ENCODE peak calls at places on chromosomes 1 and 21, in nine cellular contexts. E, C, G, X, O, P, W, M and D are unnamed samples. For H3K9me2, the result is how much of the 10 kb centered on the place peaks cover.

GRCh38 chr1:29218223-29218622 is 12.5 kb downstream of the MECR start:
- DNase-seq in E (peak), C (no peak), G (no peak), X (no peak), O (no peak), P (no peak), W (no peak), M (no peak), D (no peak)

GRCh38 chr1:55064071-55064581 is 24.8 kb downstream of the PCSK9 start:
- DNase-seq in E (peak), C (peak), G (peak), X (peak), O (peak), P (no peak), W (no peak), M (peak), D (peak)

GRCh38 chr1:55490556-55490955 is 275.4 kb upstream of the USP24 start:
- DNase-seq in E (peak), C (no peak), G (no peak), X (no peak), O (no peak), P (peak), W (no peak), M (no peak), D (no peak)

GRCh38 chr1:116855788-116856187 is 53.9 kb upstream of the PTGFRN start:
- DNase-seq in E (peak), C (no peak), G (no peak), X (peak), O (no peak), P (no peak), W (no peak), M (no peak), D (no peak)

GRCh38 chr1:225963735-225964530 is 22.9 kb upstream of the LEFTY2 start:
- DNase-seq in E (no peak), C (no peak), G (no peak), X (no peak), O (no peak), P (peak), W (no peak), M (no peak), D (no peak)

GRCh38 chr1:1137256-1138045 is 21.6 kb upstream of the C1orf159 start:
- DNase-seq in E (no peak), C (no peak), G (peak), X (no peak), O (peak), P (no peak), W (no peak), M (no peak), D (no peak)

GRCh38 chr1:204819495-204819894 is 51.2 kb upstream of the NFASC start:
- DNase-seq in E (no peak), C (no peak), G (no peak), X (peak), O (no peak), P (peak), W (no peak), M (no peak), D (no peak)

GRCh38 chr1:213995603-213996002 is 7.8 kb downstream of the PROX1 start:
- DNase-seq in E (no peak), C (no peak), G (no peak), X (no peak), O (no peak), P (no peak), W (no peak), M (no peak), D (no peak)

GRCh38 chr1:5481889-5482288 is 510.3 kb downstream of the NPHP4 start:
- DNase-seq in E (no peak), C (peak), G (peak), X (no peak), O (peak), P (peak), W (peak), M (no peak), D (peak)

GRCh38 chr1:84750110-84750509 is 59.8 kb upstream of the SSX2IP start:
- DNase-seq in E (peak), C (no peak), G (no peak), X (no peak), O (no peak), P (peak), W (no peak), M (no peak), D (no peak)

GRCh38 chr1:228646717-228647522 is 88.4 kb upstream of the RHOU start:
- DNase-seq in E (peak), C (peak), G (peak), X (peak), O (peak), P (peak), W (peak), M (peak), D (peak)

GRCh38 chr1:32426489-32427255 is 32.4 kb upstream of the BSDC1 start:
- DNase-seq in E (peak), C (no peak), G (no peak), X (peak), O (no peak), P (peak), W (peak), M (peak), D (peak)

GRCh38 chr1:167856711-167857418 is 57.1 kb downstream of the ADCY10 start:
- DNase-seq in E (no peak), C (no peak), G (no peak), X (no peak), O (no peak), P (no peak), W (no peak), M (peak), D (no peak)

GRCh38 chr1:162904023-162904422 is 43.0 kb upstream of the CCDC190 start:
- DNase-seq in E (no peak), C (no peak), G (no peak), X (no peak), O (no peak), P (no peak), W (no peak), M (no peak), D (no peak)

GRCh38 chr1:246797597-246797996 is 73.4 kb downstream of the SCCPDH start:
- DNase-seq in E (no peak), C (no peak), G (no peak), X (no peak), O (no peak), P (no peak), W (no peak), M (no peak), D (no peak)

GRCh38 chr21:31898898-31899630 is 26.2 kb downstream of the HUNK start:
- DNase-seq in E (no peak), C (no peak), G (no peak), X (no peak), O (no peak), P (no peak), W (no peak), M (no peak), D (peak)

GRCh38 chr1:208107817-208108608 is 136.2 kb downstream of the PLXNA2 start:
- DNase-seq in E (peak), C (peak), G (no peak), X (no peak), O (no peak), P (peak), W (peak), M (no peak), D (no peak)

GRCh38 chr1:57916034-57916433 is 492.2 kb upstream of the DAB1 start:
- DNase-seq in E (no peak), C (no peak), G (no peak), X (no peak), O (no peak), P (no peak), W (no peak), M (no peak), D (no peak)

GRCh38 chr21:42844411-42845113 is 34.8 kb downstream of the WDR4 start:
- DNase-seq in E (no peak), C (no peak), G (no peak), X (peak), O (no peak), P (no peak), W (no peak), M (no peak), D (no peak)

GRCh38 chr1:118961156-118961555 is 27.0 kb downstream of the TBX15 start:
- DNase-seq in E (peak), C (no peak), G (no peak), X (no peak), O (no peak), P (peak), W (no peak), M (no peak), D (no peak)

GRCh38 chr1:21801100-21801499 is 11.0 kb upstream of the LDLRAD2 start:
- DNase-seq in E (peak), C (no peak), G (no peak), X (no peak), O (no peak), P (peak), W (no peak), M (no peak), D (no peak)

GRCh38 chr1:31111290-31111951 is 45.9 kb upstream of the PUM1 start:
- DNase-seq in E (peak), C (peak), G (no peak), X (no peak), O (no peak), P (peak), W (peak), M (peak), D (no peak)

GRCh38 chr21:39182484-39183271 is 573 bp downstream of the PSMG1 start:
- DNase-seq in E (peak), C (no peak), G (no peak), X (no peak), O (peak), P (peak), W (peak), M (no peak), D (peak)

GRCh38 chr1:39657402-39657801 is 14.5 kb downstream of the NT5C1A start:
- DNase-seq in E (peak), C (no peak), G (no peak), X (no peak), O (no peak), P (no peak), W (no peak), M (no peak), D (no peak)

GRCh38 chr1:202282017-202282335 is 59.8 kb downstream of the UBE2T start:
- DNase-seq in E (no peak), C (no peak), G (no peak), X (no peak), O (no peak), P (no peak), W (no peak), M (no peak), D (no peak)

GRCh38 chr1:244599937-244600350 is 53.0 kb upstream of the DESI2 start:
- DNase-seq in E (peak), C (peak), G (no peak), X (no peak), O (peak), P (peak), W (peak), M (no peak), D (no peak)

GRCh38 chr1:161198206-161198876 is 513 bp downstream of the ADAMTS4 start:
- DNase-seq in E (peak), C (peak), G (no peak), X (peak), O (no peak), P (peak), W (peak), M (peak), D (no peak)

GRCh38 chr1:14672030-14672429 is 73.5 kb downstream of the KAZN start:
- DNase-seq in E (no peak), C (no peak), G (peak), X (no peak), O (no peak), P (no peak), W (no peak), M (no peak), D (peak)
- H3K9me2 ChIP-seq in E (under half), C (under half), G (under half), X (under half), O (under half), P (under half), W (under half), M (under half), D (under half)

DNA sequence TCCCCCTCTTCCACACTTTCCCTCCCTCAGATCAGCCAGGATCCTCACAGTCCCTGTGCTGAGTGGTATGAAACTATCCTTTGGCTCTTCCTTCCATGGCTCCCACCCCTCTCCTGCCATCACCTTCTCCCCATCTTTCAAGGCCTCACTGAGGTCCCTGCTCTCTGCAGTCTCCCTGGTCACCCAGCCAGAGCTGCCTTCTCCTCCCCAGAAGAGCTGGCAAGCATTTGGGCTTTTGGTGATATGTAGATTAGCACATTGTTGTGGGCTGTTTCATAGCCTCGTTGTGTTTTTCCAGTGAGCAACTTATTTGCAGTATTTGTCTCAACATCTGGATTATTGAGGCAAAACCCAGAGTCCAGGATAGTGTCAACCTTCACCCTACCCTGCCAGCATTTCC is 2.2 kb downstream of the CSF1 start:
- DNase-seq in E (peak), C (no peak), G (no peak), X (no peak), O (no peak), P (no peak), W (no peak), M (no peak), D (no peak)
- H3K27ac ChIP-seq in E (peak), C (no peak), G (no peak), X (no peak), O (no peak), P (no peak), W (no peak), M (no peak), D (no peak)

DNA sequence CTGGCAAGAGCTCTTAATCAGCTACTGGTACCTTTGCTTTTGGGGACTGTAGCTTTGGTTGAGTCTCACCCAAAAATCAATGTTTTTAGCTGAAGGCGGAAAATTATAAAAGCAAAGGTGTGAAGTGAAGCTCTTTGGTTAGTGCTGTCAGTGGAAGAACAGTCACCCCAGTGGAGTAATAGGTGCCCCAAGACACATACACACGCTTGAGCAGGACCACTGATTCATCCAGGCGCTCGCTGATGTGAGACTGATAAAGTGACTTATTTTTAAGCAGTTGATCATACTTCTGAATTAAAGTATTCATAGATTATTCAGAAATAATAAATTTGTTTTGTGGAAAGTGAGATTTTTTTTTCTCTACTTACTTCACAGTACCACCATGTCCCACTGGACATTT is 37.1 kb downstream of the TGFB2 start:
- DNase-seq in E (no peak), C (no peak), G (no peak), X (no peak), O (no peak), P (no peak), W (no peak), M (no peak), D (no peak)
- H3K9me2 ChIP-seq in E (under half), C (under half), G (under half), X (under half), O (under half), P (under half), W (under half), M (under half), D (under half)

DNA sequence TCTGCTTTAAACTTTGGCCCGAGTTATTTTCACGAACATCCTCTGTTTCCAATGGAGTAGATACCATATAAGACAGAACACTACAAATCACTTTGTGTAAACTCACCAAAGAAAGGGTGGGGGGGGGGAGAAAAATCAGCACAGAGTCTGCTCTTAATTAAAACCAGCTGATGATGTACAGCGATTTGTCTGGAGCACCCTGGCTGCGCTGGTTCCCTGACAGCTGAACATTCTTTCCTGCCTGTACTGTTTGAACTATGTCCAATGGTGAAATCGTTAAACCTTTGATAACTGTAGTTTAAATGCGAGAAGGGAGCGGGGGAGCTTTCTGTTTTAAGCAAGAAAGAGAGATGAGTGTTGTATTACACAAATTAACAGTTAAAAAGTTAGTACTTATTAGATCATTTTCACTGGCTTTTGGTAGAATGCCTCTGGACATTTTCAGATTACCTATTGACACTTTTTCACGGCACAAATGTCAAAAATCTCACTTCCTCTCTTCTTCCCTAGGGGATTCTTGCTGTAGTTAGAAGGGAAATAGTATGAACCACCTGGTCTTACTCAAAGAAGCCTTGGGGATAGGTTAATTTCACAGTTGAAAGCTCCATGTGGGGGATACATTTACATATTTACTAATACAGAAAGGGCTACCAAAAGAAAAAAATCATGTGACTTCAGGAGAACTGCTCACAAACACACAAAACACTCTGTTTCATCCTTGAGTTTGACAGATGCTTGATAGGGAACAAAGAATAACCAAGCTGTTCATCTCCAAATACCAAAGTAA is 140.2 kb upstream of the RUNX1 start:
- DNase-seq in E (peak), C (peak), G (peak), X (peak), O (no peak), P (no peak), W (no peak), M (no peak), D (peak)
- H3K27ac ChIP-seq in E (peak), C (peak), G (peak), X (peak), O (no peak), P (no peak), W (peak), M (no peak), D (peak)

GRCh38 chr1:242139437-242139836 is 140.5 kb upstream of the MAP1LC3C start:
- DNase-seq in E (no peak), C (no peak), G (peak), X (no peak), O (no peak), P (no peak), W (no peak), M (no peak), D (peak)

GRCh38 chr1:242140871-242141270 is 142.0 kb upstream of the MAP1LC3C start:
- DNase-seq in E (no peak), C (no peak), G (no peak), X (no peak), O (no peak), P (no peak), W (no peak), M (no peak), D (no peak)

DNA sequence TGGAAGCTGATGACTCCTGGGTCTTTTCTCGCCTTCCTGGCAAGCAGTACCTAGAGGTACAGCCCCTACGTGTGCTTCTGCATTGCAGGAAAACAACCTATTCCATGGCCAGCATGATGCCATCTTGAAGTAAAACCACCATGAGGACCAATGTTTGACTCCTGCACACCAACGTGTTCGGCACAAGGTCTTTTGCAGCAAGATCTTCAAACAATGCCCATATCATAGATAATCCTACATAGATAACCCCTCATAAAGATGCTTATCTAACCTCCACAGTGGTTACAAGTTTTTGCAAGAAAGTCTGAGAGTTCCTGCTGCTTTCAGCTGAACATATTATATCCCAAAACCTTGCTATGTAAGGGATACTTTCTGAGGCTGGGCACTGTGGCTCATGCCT is 141.1 kb upstream of the MAP1LC3C start:
- DNase-seq in E (no peak), C (no peak), G (no peak), X (no peak), O (no peak), P (no peak), W (no peak), M (no peak), D (no peak)
- H3K9me2 ChIP-seq in E (under half), C (under half), G (under half), X (under half), O (under half), P (under half), W (under half), M (under half), D (under half)

DNA sequence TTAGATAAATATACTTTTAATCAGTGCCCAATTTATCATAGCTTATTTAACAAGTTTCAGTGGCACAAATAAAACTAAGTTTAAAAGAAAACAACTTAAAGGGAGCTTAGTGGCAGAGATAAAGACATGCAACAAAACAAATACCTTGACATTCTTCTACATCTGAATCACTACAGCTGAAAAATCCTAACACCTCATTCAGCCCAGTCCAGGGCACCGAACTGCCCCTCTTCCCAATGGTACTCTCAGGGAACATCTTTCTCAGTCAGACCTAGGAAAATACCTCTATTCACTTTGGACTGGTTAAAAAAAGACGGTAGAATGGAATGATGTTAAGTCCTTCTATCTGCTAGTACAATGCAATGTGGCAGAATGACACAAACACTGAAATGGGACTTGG is 8.3 kb downstream of the OTUD7B start:
- DNase-seq in E (no peak), C (no peak), G (no peak), X (no peak), O (no peak), P (no peak), W (no peak), M (no peak), D (no peak)
- H3K27ac ChIP-seq in E (no peak), C (no peak), G (no peak), X (no peak), O (no peak), P (no peak), W (no peak), M (no peak), D (no peak)

GRCh38 chr1:8551057-8551456 is 233.1 kb downstream of the SLC45A1 start:
- DNase-seq in E (no peak), C (no peak), G (no peak), X (no peak), O (no peak), P (no peak), W (no peak), M (no peak), D (no peak)

GRCh38 chr1:8552820-8553397 is 235.0 kb downstream of the SLC45A1 start:
- DNase-seq in E (no peak), C (no peak), G (no peak), X (no peak), O (no peak), P (no peak), W (no peak), M (no peak), D (no peak)

GRCh38 chr1:8554956-8555534 is 237.1 kb downstream of the SLC45A1 start:
- DNase-seq in E (peak), C (no peak), G (no peak), X (no peak), O (no peak), P (peak), W (no peak), M (no peak), D (no peak)

GRCh38 chr1:8552135-8552534 is 234.2 kb downstream of the SLC45A1 start:
- DNase-seq in E (no peak), C (peak), G (peak), X (no peak), O (no peak), P (no peak), W (no peak), M (no peak), D (no peak)

DNA sequence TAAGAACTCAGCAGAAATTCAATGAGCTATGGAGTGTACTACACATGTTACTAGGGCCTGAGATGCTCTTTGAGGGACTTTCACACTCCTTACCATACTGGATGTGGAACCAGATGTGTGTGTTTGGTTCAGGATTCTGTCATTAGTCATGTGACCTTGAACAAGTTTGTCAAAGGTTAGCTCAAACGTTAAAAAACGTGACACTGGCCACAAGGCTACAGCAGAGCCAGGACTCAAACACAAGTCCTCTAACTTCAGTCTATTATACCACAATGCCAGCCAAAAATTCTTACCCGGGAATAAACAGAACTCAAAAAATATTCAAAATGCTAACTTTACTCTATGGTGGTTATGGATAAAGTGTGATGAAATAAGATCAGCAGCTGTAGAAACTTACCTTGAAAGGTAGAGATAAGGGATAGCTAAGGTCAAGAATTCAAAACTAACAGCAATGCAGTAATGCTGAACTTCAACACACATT is 233.7 kb downstream of the SLC45A1 start:
- DNase-seq in E (no peak), C (peak), G (no peak), X (no peak), O (no peak), P (no peak), W (no peak), M (no peak), D (no peak)
- H3K9me2 ChIP-seq in E (under half), C (under half), G (under half), X (under half), O (under half), P (under half), W (under half), M (under half), D (under half)